ENCODE peak calls at places on chromosomes 5 and 9, in five cellular contexts. T is RWPE1, U is fibroblast of lung, R is cardiac fibroblast, Q is NCI-H1417. F is an unnamed sample.

GRCh38 chr9:98732091-98732490 is 23.4 kb upstream of the GABBR2 start:
- DNase-seq in T (no peak), U (no peak), R (no peak), Q (no peak), F (no peak)

GRCh38 chr5:134432174-134432573 is 20.5 kb upstream of the CDKN2AIPNL start:
- DNase-seq in T (no peak), U (no peak), R (no peak), Q (no peak), F (no peak)

GRCh38 chr9:132828201-132828770 is 49.8 kb downstream of the AK8 start:
- DNase-seq in T (no peak), U (no peak), R (no peak), Q (no peak), F (no peak)

GRCh38 chr5:9619331-9620092 is 10.6 kb downstream of the TAS2R1 start:
- DNase-seq in T (no peak), U (no peak), R (peak; percentile 7), Q (no peak), F (no peak)

GRCh38 chr5:163386352-163386751 is 51.0 kb upstream of the CCNG1 start:
- DNase-seq in T (no peak), U (no peak), R (no peak), Q (no peak), F (no peak)

GRCh38 chr9:36187414-36187813 is 3.3 kb upstream of the CLTA start:
- DNase-seq in T (no peak), U (peak; percentile 94), R (peak; percentile 77), Q (no peak), F (no peak)

GRCh38 chr9:110835859-110836271 is 167.3 kb downstream of the MUSK start:
- DNase-seq in T (no peak), U (peak; percentile 86), R (peak; percentile 10), Q (no peak), F (no peak)

GRCh38 chr9:125758986-125759811 is 12.0 kb downstream of the PBX3 start:
- DNase-seq in T (no peak), U (peak; percentile 25), R (peak; percentile 36), Q (peak; percentile 43), F (peak; percentile 61)

GRCh38 chr5:131528682-131529081 is 106.3 kb downstream of the RAPGEF6 start:
- DNase-seq in T (no peak), U (no peak), R (no peak), Q (no peak), F (no peak)

GRCh38 chr9:12760758-12761157 is 14.1 kb upstream of the LURAP1L start:
- DNase-seq in T (no peak), U (no peak), R (no peak), Q (no peak), F (no peak)

GRCh38 chr9:26263451-26263850 is 585.2 kb upstream of the TUSC1 start:
- DNase-seq in T (no peak), U (peak; percentile 53), R (no peak), Q (no peak), F (no peak)

GRCh38 chr9:111659706-111660105 is 1.7 kb upstream of the GNG10 start:
- DNase-seq in T (no peak), U (no peak), R (peak; percentile 12), Q (no peak), F (no peak)

GRCh38 chr9:16726718-16727451 is 143.6 kb downstream of the BNC2 start:
- DNase-seq in T (peak; percentile 50), U (peak; percentile 88), R (peak; percentile 94), Q (peak; percentile 47), F (peak; percentile 49)

GRCh38 chr5:14298126-14298847 is 155.1 kb downstream of the TRIO start:
- DNase-seq in T (peak; percentile 13), U (peak; percentile 40), R (peak; percentile 62), Q (no peak), F (no peak)

GRCh38 chr5:132059696-132060500 is 557 bp upstream of the IL3 start:
- DNase-seq in T (no peak), U (no peak), R (no peak), Q (no peak), F (no peak)

GRCh38 chr5:96875805-96876291 is 452 bp upstream of the ERAP2 start:
- DNase-seq in T (no peak), U (no peak), R (no peak), Q (peak; percentile 53), F (no peak)

GRCh38 chr9:91886433-91887031 is 63.5 kb downstream of the ROR2 start:
- DNase-seq in T (no peak), U (no peak), R (no peak), Q (no peak), F (no peak)

GRCh38 chr5:141617128-141617527 is 1.7 kb downstream of the DIAPH1 start:
- DNase-seq in T (no peak), U (no peak), R (no peak), Q (no peak), F (no peak)

GRCh38 chr9:70413798-70414775 is at the start of gene KLF9:
- DNase-seq in T (peak; percentile 99), U (peak; percentile 98), R (peak; percentile 99), Q (peak; percentile 46), F (peak; percentile 32)

GRCh38 chr5:664343-664993 is 28.7 kb downstream of the TPPP start:
- DNase-seq in T (no peak), U (no peak), R (no peak), Q (no peak), F (no peak)

GRCh38 chr9:76905661-76905983 is 292 bp downstream of the PRUNE2 start:
- DNase-seq in T (no peak), U (peak; percentile 11), R (no peak), Q (no peak), F (peak; percentile 54)

GRCh38 chr5:119275146-119275872 is 80.5 kb upstream of the TNFAIP8 start:
- DNase-seq in T (peak; percentile 87), U (peak; percentile 78), R (no peak), Q (no peak), F (no peak)

GRCh38 chr9:122005597-122005996 is 87.5 kb downstream of the TTLL11 start:
- DNase-seq in T (peak; percentile 82), U (peak; percentile 13), R (peak; percentile 39), Q (no peak), F (no peak)

GRCh38 chr5:119036101-119036762 is 34.7 kb upstream of the DMXL1 start:
- DNase-seq in T (peak; percentile 93), U (peak; percentile 85), R (peak; percentile 39), Q (no peak), F (no peak)

F was measured in NCI-H146.